ENCODE peak calls at places on chromosomes 16 and 17, in eight cellular contexts. I, V, H, T, U, P, L and W are unnamed samples.

GRCh38 chr16:86508947-86509758 is 1.2 kb upstream of the FOXF1 start:
- DNase-seq in H (no peak), V (peak), I (no peak), T (peak), U (peak), L (peak), P (no peak), W (no peak)

GRCh38 chr16:66740533-66740932 is 10.9 kb downstream of the DYNC1LI2 start:
- DNase-seq in T (no peak), I (no peak), P (no peak), H (no peak), L (no peak), V (no peak), U (peak), W (no peak)

GRCh38 chr16:75535901-75536300 is at the start of gene CHST5:
- DNase-seq in V (no peak), T (no peak), I (no peak), P (no peak), H (no peak), U (no peak), L (no peak), W (no peak)

GRCh38 chr16:19595043-19595767 is 39.7 kb downstream of the VPS35L start:
- DNase-seq in V (no peak), I (no peak), U (peak), P (no peak), L (peak), T (no peak), H (no peak), W (no peak)

GRCh38 chr17:28188841-28189263 is 130.1 kb upstream of the TMEM97 start:
- DNase-seq in V (no peak), P (no peak), H (no peak), U (peak), L (no peak), I (no peak), T (no peak), W (no peak)

GRCh38 chr17:30173649-30174048 is 57.0 kb downstream of the NSRP1 start:
- DNase-seq in I (no peak), L (no peak), V (no peak), T (no peak), H (no peak), P (no peak), U (no peak), W (no peak)

GRCh38 chr16:23704772-23705516 is 8.1 kb downstream of the ERN2 start:
- DNase-seq in U (no peak), I (no peak), T (no peak), P (no peak), V (no peak), H (no peak), L (no peak), W (no peak)

GRCh38 chr17:15185625-15185991 is 79.5 kb downstream of the PMP22 start:
- DNase-seq in I (no peak), P (no peak), V (no peak), L (peak), U (peak), T (peak), H (no peak), W (no peak)

GRCh38 chr16:71250461-71251232 is 20.1 kb upstream of the HYDIN start:
- DNase-seq in L (no peak), T (no peak), V (no peak), P (no peak), U (peak), H (no peak), I (no peak), W (no peak)

GRCh38 chr17:67260051-67260987 is 15.3 kb upstream of the HELZ start:
- DNase-seq in I (no peak), U (peak), L (peak), V (no peak), P (no peak), T (peak), H (no peak), W (no peak)

GRCh38 chr16:83771306-83771942 is 36.4 kb upstream of the HSBP1 start:
- DNase-seq in T (no peak), H (no peak), L (no peak), P (peak), V (no peak), U (no peak), I (no peak), W (no peak)

GRCh38 chr17:6471531-6472465 is 27.5 kb downstream of the PIMREG start:
- DNase-seq in I (no peak), H (peak), T (peak), P (no peak), V (no peak), U (peak), L (peak), W (no peak)

GRCh38 chr17:43714338-43715149 is 44.0 kb downstream of the SOST start:
- DNase-seq in V (no peak), L (no peak), I (no peak), H (no peak), U (no peak), P (no peak), T (no peak), W (no peak)

GRCh38 chr17:41254861-41255260 is 323 bp upstream of the KRTAP9-9 start:
- DNase-seq in H (no peak), P (no peak), I (no peak), V (no peak), L (no peak), U (no peak), T (no peak), W (no peak)

GRCh38 chr16:10941127-10941933 is 938 bp downstream of the DEXI start:
- DNase-seq in V (no peak), T (no peak), P (no peak), H (no peak), I (no peak), U (no peak), L (no peak), W (peak)

GRCh38 chr16:29926675-29927522 is 873 bp upstream of the KCTD13 start:
- DNase-seq in L (no peak), I (peak), U (peak), H (no peak), T (no peak), P (peak), V (no peak), W (peak)

GRCh38 chr17:55279788-55280579 is 15.2 kb downstream of the HLF start:
- DNase-seq in V (no peak), L (no peak), H (no peak), I (no peak), T (no peak), P (no peak), U (no peak), W (no peak)

GRCh38 chr16:11799509-11800384 is 2.7 kb upstream of the ZC3H7A start:
- DNase-seq in I (no peak), V (no peak), U (no peak), H (no peak), L (no peak), P (no peak), T (no peak), W (no peak)

GRCh38 chr16:2160915-2161551 is 5.5 kb downstream of the TRAF7 start:
- DNase-seq in P (no peak), T (peak), U (peak), H (no peak), V (no peak), I (no peak), L (peak), W (no peak)

GRCh38 chr16:12132290-12132689 is 155.8 kb downstream of the SNX29 start:
- DNase-seq in U (peak), I (no peak), H (no peak), L (peak), V (no peak), T (peak), P (no peak), W (no peak)

GRCh38 chr16:78589331-78589730 is 489.9 kb downstream of the WWOX start:
- DNase-seq in U (no peak), H (no peak), P (no peak), V (no peak), L (no peak), I (no peak), T (no peak), W (no peak)

GRCh38 chr17:28685366-28685765 is 23.4 kb downstream of the SUPT6H start:
- DNase-seq in P (no peak), L (no peak), U (no peak), H (no peak), I (no peak), V (no peak), T (no peak), W (no peak)

GRCh38 chr16:3659200-3659599 is 4.7 kb downstream of the DNASE1 start:
- DNase-seq in I (no peak), U (peak), L (peak), H (no peak), V (no peak), P (no peak), T (no peak), W (no peak)

GRCh38 chr16:29912087-29912486 is 11.8 kb downstream of the ASPHD1 start:
- DNase-seq in H (no peak), T (no peak), L (no peak), V (no peak), U (no peak), I (no peak), P (no peak), W (peak)

GRCh38 chr16:4617880-4618279 is 3.2 kb upstream of the UBALD1 start:
- DNase-seq in I (no peak), L (no peak), V (no peak), P (no peak), H (no peak), U (no peak), T (no peak), W (no peak)

GRCh38 chr17:10772425-10773380 is 31.2 kb downstream of the TMEM238L start:
- DNase-seq in I (peak), V (no peak), L (no peak), T (no peak), U (peak), P (no peak), H (no peak), W (no peak)

GRCh38 chr17:49337900-49338299 is 24.1 kb downstream of the ZNF652 start:
- DNase-seq in T (no peak), U (no peak), P (no peak), V (no peak), H (no peak), I (no peak), L (no peak), W (no peak)

GRCh38 chr17:66459811-66460270 is 157.4 kb downstream of the PRKCA start:
- DNase-seq in I (no peak), P (no peak), H (no peak), L (peak), T (peak), U (peak), V (no peak), W (no peak)

GRCh38 chr17:47239663-47240374 is 13.8 kb upstream of the ITGB3 start:
- DNase-seq in L (peak), U (peak), V (no peak), H (no peak), I (no peak), P (peak), T (peak), W (no peak)

GRCh38 chr17:21134559-21134958 is 7.8 kb downstream of the DHRS7B start:
- DNase-seq in I (no peak), V (no peak), T (no peak), P (no peak), L (no peak), H (no peak), U (no peak), W (no peak)

GRCh38 chr17:49359990-49360795 is 1.9 kb downstream of the ZNF652 start:
- DNase-seq in P (no peak), U (no peak), I (no peak), L (no peak), V (no peak), H (no peak), T (no peak), W (peak)

GRCh38 chr17:31387438-31387837 is 4.0 kb upstream of the RAB11FIP4 start:
- DNase-seq in H (no peak), L (no peak), P (no peak), U (no peak), V (no peak), T (no peak), I (no peak), W (no peak)

GRCh38 chr17:21525464-21526130 is 149.4 kb downstream of the KCNJ12 start:
- DNase-seq in H (no peak), I (no peak), T (no peak), L (no peak), P (no peak), V (no peak), U (no peak), W (no peak)

GRCh38 chr16:27721548-27722265 is 171.8 kb downstream of the KATNIP start:
- DNase-seq in U (peak), T (peak), P (no peak), H (no peak), L (peak), I (no peak), V (no peak), W (no peak)